ENCODE peak calls at places on chromosomes 6 and 20, in five cellular contexts. Y is SK-N-SH, N is neural progenitor cell, M is GM23338, S is HCT116. A is an unnamed sample.

GRCh38 chr20:49906101-49906604 is 9.2 kb downstream of the SPATA2 start:
- DNase-seq in M (no peak), N (no peak), Y (no peak), S (no peak), A (no peak)

GRCh38 chr20:50434653-50435396 is 75.4 kb upstream of the PTPN1 start:
- DNase-seq in M (no peak), N (no peak), Y (no peak), S (no peak), A (no peak)

GRCh38 chr6:100176321-100176950 is 182.4 kb upstream of the MCHR2 start:
- DNase-seq in N (peak; percentile 54), M (peak; percentile 57), Y (no peak), S (peak; percentile 8), A (peak; percentile 2)

GRCh38 chr20:36018208-36018988 is 50.0 kb downstream of the CNBD2 start:
- DNase-seq in S (no peak), Y (no peak), M (no peak), N (no peak), A (no peak)

GRCh38 chr6:13079096-13079758 is 249.1 kb downstream of the TBC1D7 start:
- DNase-seq in N (no peak), S (no peak), M (peak; percentile 2), Y (no peak), A (no peak)

GRCh38 chr6:70668499-70668812 is 773 bp downstream of the SMAP1 start:
- DNase-seq in Y (no peak), M (no peak), N (no peak), S (peak; percentile 47), A (no peak)

GRCh38 chr6:41970436-41970846 is 28.8 kb upstream of the CCND3 start:
- DNase-seq in N (no peak), M (no peak), Y (no peak), S (no peak), A (peak; percentile 21)

GRCh38 chr20:37111926-37112455 is 16.2 kb upstream of the RBL1 start:
- DNase-seq in M (no peak), N (no peak), Y (no peak), S (no peak), A (no peak)

GRCh38 chr6:28589234-28589951 is 63.7 kb downstream of the GPX5 start:
- DNase-seq in N (peak; percentile 87), M (peak; percentile 97), S (peak; percentile 96), Y (peak; percentile 28), A (peak; percentile 8)

GRCh38 chr20:34941224-34941623 is 14.4 kb downstream of the GSS start:
- DNase-seq in S (no peak), Y (no peak), N (no peak), M (no peak), A (no peak)

GRCh38 chr20:52103911-52104545 is 87.6 kb downstream of the ZFP64 start:
- DNase-seq in N (peak; percentile 49), S (no peak), Y (no peak), M (peak; percentile 85), A (no peak)

GRCh38 chr6:14210077-14210476 is 92.5 kb downstream of the CD83 start:
- DNase-seq in N (no peak), S (no peak), M (no peak), Y (peak; percentile 4), A (no peak)

GRCh38 chr6:65776332-65776731 is 69.3 kb upstream of the EYS start:
- DNase-seq in M (peak; percentile 74), Y (no peak), S (no peak), N (peak; percentile 20), A (no peak)

GRCh38 chr6:13767121-13767794 is 47.1 kb downstream of the MCUR1 start:
- DNase-seq in N (peak; percentile 25), S (no peak), M (peak; percentile 59), Y (peak; percentile 36), A (no peak)

GRCh38 chr6:26339612-26340011 is 25.4 kb upstream of the BTN3A2 start:
- DNase-seq in N (no peak), S (no peak), M (no peak), Y (no peak), A (no peak)

GRCh38 chr6:26340066-26340465 is 24.9 kb upstream of the BTN3A2 start:
- DNase-seq in Y (no peak), S (no peak), N (no peak), M (no peak), A (no peak)

GRCh38 chr6:26345832-26346231 is 19.2 kb upstream of the BTN3A2 start:
- DNase-seq in N (no peak), M (no peak), Y (no peak), S (no peak), A (no peak)

GRCh38 chr6:26344658-26345057 is 20.3 kb upstream of the BTN3A2 start:
- DNase-seq in N (no peak), M (no peak), Y (no peak), S (no peak), A (no peak)

DNA sequence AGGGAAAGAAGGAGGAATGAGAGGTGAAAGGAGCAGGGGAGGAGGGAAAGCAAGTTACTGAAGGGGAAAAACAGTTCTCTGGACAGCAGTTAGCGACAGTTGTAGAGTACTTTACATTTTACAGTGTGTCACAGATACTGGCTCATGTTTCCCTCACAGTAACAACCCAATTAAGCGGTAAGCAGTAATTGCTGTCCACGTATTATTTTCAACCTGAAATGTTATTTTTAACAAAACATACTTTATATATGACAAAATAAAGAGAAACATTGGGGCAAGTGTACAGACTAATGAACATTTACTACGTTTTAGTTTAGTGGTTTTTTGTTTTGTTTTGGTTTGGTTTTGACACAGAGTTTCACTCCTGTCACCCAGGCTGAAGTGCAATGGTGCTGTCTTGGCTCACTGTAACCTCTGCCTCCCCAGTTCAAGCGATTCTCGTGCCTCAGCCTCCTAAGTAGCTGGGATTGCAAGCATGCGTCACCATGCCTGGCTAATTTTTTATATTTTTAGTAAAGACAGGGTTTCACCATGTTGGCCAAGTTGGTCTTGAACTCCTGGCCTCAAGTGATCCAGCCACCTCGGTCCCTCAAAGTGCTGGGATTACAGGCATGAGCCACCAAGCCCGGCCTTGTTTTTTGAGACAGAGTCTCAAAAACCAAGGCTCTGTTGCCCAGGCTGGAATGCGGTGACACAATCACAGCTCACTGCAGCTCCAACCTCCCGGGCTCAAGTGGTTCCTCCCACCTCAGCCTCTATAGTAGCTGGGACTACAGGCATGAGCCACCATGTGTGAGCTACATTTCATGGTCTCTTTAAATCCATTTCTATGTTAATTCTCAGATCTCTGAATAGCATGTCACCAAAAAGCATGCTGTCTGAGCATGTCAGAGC is 22.6 kb upstream of the BTN3A2 start:
- DNase-seq in Y (no peak), N (peak; percentile 43), S (no peak), M (peak; percentile 38), A (peak; percentile 53)
- H3K4me3 ChIP-seq in Y (peak overlapping the region; percentile 16), N (peak overlapping the region; percentile 47), S (peak overlapping the region; percentile 42), M (peak overlapping the region; percentile 59), A (peak overlapping the region; percentile 51)

GRCh38 chr6:11606287-11606686 is 68.7 kb downstream of the TMEM170B start:
- DNase-seq in S (no peak), N (no peak), M (no peak), Y (no peak), A (no peak)

GRCh38 chr6:11608600-11609323 is 71.2 kb downstream of the TMEM170B start:
- DNase-seq in N (no peak), M (no peak), Y (no peak), S (no peak), A (no peak)

GRCh38 chr6:11613336-11613735 is 75.8 kb downstream of the TMEM170B start:
- DNase-seq in M (no peak), S (no peak), Y (no peak), N (no peak), A (no peak)

GRCh38 chr6:11607381-11607780 is 69.8 kb downstream of the TMEM170B start:
- DNase-seq in N (no peak), Y (no peak), M (no peak), S (no peak), A (no peak)

GRCh38 chr6:11609324-11610071 is 71.9 kb downstream of the TMEM170B start:
- DNase-seq in N (peak; percentile 47), S (no peak), Y (no peak), M (peak; percentile 29), A (no peak)
- TF ChIP-seq EZH2phosphoT487 in N (no peak), S (no peak), Y (no peak), M (no peak), A (no peak)

DNA sequence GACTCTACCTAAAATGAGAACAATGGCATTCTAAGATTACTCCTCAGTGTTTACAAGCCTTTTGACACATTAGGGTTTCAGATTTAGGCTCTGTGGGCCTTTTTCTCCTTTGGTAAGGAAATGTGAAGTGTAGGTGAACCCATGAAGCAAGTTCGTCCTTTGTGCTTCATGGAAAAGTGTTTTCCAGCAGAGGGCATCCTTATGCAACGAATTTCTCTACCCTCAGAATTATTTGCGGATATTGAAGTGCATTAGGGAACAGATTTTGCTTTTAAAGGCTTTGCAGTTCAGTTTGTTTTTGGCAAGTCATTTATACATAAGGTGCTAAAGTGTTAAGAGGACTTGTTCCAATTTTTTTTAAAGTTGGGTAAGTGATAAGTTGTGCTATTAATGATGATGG is 55.7 kb upstream of the FERMT1 start:
- DNase-seq in S (peak; percentile 22), M (peak; percentile 65), Y (peak; percentile 28), N (peak; percentile 44), A (peak; percentile 13)
- TF ChIP-seq CTCF in S (peak; percentile 60), M (peak; percentile 78), Y (peak; percentile 42), N (peak; percentile 67), A (peak; percentile 63)

DNA sequence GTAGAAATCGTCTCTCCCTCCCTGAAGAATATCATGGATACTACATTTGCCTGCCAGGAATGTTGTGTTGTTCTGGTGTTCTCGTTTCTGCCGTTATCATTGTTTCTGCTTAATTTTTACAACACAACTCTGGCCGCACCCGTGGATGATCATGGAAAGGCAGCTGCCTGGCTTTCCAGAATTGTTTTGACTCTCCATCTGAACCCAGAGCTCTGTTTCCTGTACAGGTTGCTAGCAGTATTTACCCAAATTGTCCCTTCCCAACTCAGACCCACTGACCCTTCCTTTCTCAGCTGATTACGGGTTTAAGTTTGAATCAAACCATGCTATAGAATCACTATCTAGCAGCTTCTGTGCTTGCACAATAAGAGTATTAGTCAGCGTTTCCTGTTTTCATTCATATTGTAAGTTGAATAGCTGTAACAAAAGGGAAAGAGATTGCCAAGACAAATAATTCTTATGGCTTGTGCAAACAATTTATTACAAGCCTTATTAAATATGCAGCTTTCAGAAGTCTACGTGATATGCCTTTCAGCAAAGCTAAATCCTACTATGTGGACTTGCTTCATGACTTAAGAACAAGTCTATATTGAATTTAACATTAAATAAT is 139.0 kb downstream of the MTHFD1L start:
- DNase-seq in N (no peak), Y (no peak), M (no peak), S (no peak), A (no peak)
- H3K4me3 ChIP-seq in N (no peak overlapping the region), Y (no peak overlapping the region), M (no peak overlapping the region), S (no peak overlapping the region), A (no peak overlapping the region)

DNA sequence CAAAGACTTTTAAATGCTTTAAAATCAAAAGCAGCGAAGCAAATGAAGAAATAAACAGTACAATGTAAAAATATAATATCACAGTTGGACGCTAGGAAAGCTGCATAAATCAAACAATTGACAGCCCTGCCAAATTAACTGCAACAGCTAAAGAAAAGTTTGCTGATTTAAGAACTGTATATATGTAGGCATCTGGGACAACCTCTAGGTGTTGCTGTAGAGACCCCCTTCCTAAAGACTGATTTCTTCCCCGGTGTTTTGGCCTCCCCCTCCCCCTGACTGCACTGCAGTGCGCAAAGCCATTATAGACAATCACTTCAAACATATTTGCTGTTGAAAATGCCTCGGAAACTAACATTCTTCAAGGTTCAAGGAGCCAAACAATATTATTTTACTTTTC is 1.1 kb downstream of the ELOVL4 start:
- DNase-seq in Y (peak; percentile 61), N (peak; percentile 78), M (peak; percentile 74), S (no peak), A (peak; percentile 1)
- TF ChIP-seq EZH2phosphoT487 in Y (no peak), N (no peak), M (no peak), S (no peak), A (no peak)

A was measured in OCI-LY7.